ENCODE peak calls at places on chromosome 22, in seven cellular contexts. B is mesenteric fat pad; A is NCI-H187 treated with DMSO at 0.1 percent for 48 hours; F is H54; U is germinal center; T is activated CD4-positive, alpha-beta T cell treated with anti-CD3 and anti-CD28 coated beads, Interleukin-2, amount 50 U/mL, for 48 hours; D is activated naive CD4-positive, alpha-beta T cell treated with anti-CD3 and anti-CD28 coated beads for 36 hours. O is an unnamed sample.

GRCh38 chr22:23147632-23148387 is 2.5 kb downstream of the RAB36 start:
- DNase-seq in F (no peak), A (no peak), U (no peak), D (no peak), T (no peak), B (no peak), O (no peak)

GRCh38 chr22:27602390-27602789 is 199.2 kb downstream of the MN1 start:
- DNase-seq in A (no peak), D (no peak), U (peak), B (no peak), T (no peak), F (peak), O (no peak)

GRCh38 chr22:48651036-48651890 is 1176.4 kb downstream of the BRD1 start:
- DNase-seq in U (no peak), F (no peak), T (no peak), D (no peak), A (no peak), B (no peak), O (no peak)

GRCh38 chr22:29375436-29376076 is 12.8 kb downstream of the AP1B1 start:
- DNase-seq in D (peak), A (no peak), F (no peak), U (no peak), T (peak), B (no peak), O (no peak)

GRCh38 chr22:25334091-25334490 is 114.7 kb downstream of the CRYBB2 start:
- DNase-seq in B (peak), A (no peak), F (no peak), T (peak), D (peak), U (peak), O (peak)

GRCh38 chr22:22037740-22038139 is 55.2 kb upstream of the TOP3B start:
- DNase-seq in B (no peak), F (no peak), A (no peak), T (no peak), D (no peak), U (no peak), O (no peak)

GRCh38 chr22:29750559-29750958 is 16.2 kb downstream of the ZMAT5 start:
- DNase-seq in F (no peak), T (no peak), A (no peak), U (no peak), D (no peak), B (no peak), O (no peak)

GRCh38 chr22:37419916-37420655 is 7.2 kb downstream of the ELFN2 start:
- DNase-seq in A (no peak), F (no peak), D (peak), T (peak), B (no peak), U (peak), O (no peak)

GRCh38 chr22:19941365-19942070 is at the start of the genes COMT and TXNRD2:
- DNase-seq in B (peak), D (peak), T (peak), U (peak), A (no peak), F (peak), O (peak)

GRCh38 chr22:22229683-22230420 is 14.7 kb upstream of the VPREB1 start:
- DNase-seq in D (no peak), B (no peak), T (no peak), A (no peak), U (no peak), F (no peak), O (no peak)

GRCh38 chr22:24554316-24555159 is at the start of gene GUCD1:
- DNase-seq in T (peak), D (peak), B (no peak), F (peak), U (peak), A (no peak), O (peak)

GRCh38 chr22:49351761-49352221 is 475.9 kb downstream of the BRD1 start:
- DNase-seq in A (no peak), F (no peak), B (peak), T (no peak), D (no peak), U (peak), O (no peak)

GRCh38 chr22:19957445-19957844 is 15.8 kb upstream of the TXNRD2 start:
- DNase-seq in F (no peak), A (no peak), D (no peak), U (no peak), T (no peak), B (no peak), O (no peak)

GRCh38 chr22:24580276-24580675 is 12.6 kb downstream of the LRRC75B start:
- DNase-seq in F (no peak), U (no peak), D (no peak), B (no peak), A (no peak), T (no peak), O (no peak)

GRCh38 chr22:24516301-24516737 is 21.2 kb downstream of the UPB1 start:
- DNase-seq in D (no peak), U (no peak), B (no peak), T (no peak), A (no peak), F (peak), O (no peak)

GRCh38 chr22:43391306-43391705 is 20.5 kb upstream of the MPPED1 start:
- DNase-seq in T (no peak), A (no peak), U (no peak), F (no peak), B (no peak), D (no peak), O (no peak)